ENCODE peak calls at places on chromosomes 11 and 22, in five cellular contexts. G is HT-29, Q is GM12892, R is HT1080, J is endothelial cell. D is an unnamed sample.

GRCh38 chr11:14380947-14381555 is 22.1 kb upstream of the RRAS2 start:
- DNase-seq in Q (peak; percentile 29), G (peak; percentile 79), J (peak; percentile 60), R (no peak), D (peak; percentile 39)

GRCh38 chr11:131692961-131693360 is 322.5 kb downstream of the NTM start:
- DNase-seq in Q (no peak), G (no peak), R (no peak), J (no peak), D (no peak)

GRCh38 chr11:67484847-67485311 is 2.1 kb downstream of the AIP start:
- DNase-seq in G (no peak), Q (no peak), J (no peak), R (no peak), D (peak; percentile 41)

GRCh38 chr11:17686185-17686980 is 33.0 kb upstream of the MYOD1 start:
- DNase-seq in G (no peak), Q (no peak), J (no peak), R (no peak), D (no peak)

GRCh38 chr11:103898065-103898464 is 138.4 kb upstream of the DDI1 start:
- DNase-seq in J (no peak), G (no peak), R (no peak), Q (no peak), D (no peak)

GRCh38 chr11:66070604-66071325 is 693 bp downstream of the PACS1 start:
- DNase-seq in Q (peak; percentile 40), G (peak; percentile 40), R (no peak), J (peak; percentile 47), D (no peak)

GRCh38 chr11:10265936-10266335 is 28.1 kb downstream of the SBF2 start:
- DNase-seq in G (no peak), Q (no peak), J (no peak), R (no peak), D (no peak)

GRCh38 chr22:45290410-45290936 is 5.7 kb downstream of the UPK3A start:
- DNase-seq in Q (no peak), G (no peak), J (no peak), R (peak; percentile 65), D (no peak)

GRCh38 chr11:130601141-130601540 is 152.7 kb downstream of the ADAMTS15 start:
- DNase-seq in Q (no peak), J (peak; percentile 8), G (no peak), R (peak; percentile 26), D (no peak)

GRCh38 chr11:26622201-26622600 is 50.1 kb upstream of the MUC15 start:
- DNase-seq in Q (no peak), G (no peak), R (no peak), J (no peak), D (no peak)

GRCh38 chr22:35915477-35916013 is 113.1 kb downstream of the RBFOX2 start:
- DNase-seq in J (no peak), R (peak; percentile 68), Q (no peak), G (peak; percentile 1), D (no peak)

GRCh38 chr11:10454902-10455631 is at the start of gene AMPD3:
- DNase-seq in J (peak; percentile 28), Q (no peak), G (peak; percentile 47), R (peak; percentile 95), D (no peak)

GRCh38 chr11:123797065-123797940 is 8.8 kb downstream of the OR6M1 start:
- DNase-seq in J (no peak), R (no peak), G (no peak), Q (no peak), D (no peak)

GRCh38 chr22:27115816-27116256 is 458.4 kb downstream of the MIAT start:
- DNase-seq in J (no peak), Q (no peak), R (peak; percentile 89), G (peak; percentile 27), D (no peak)

GRCh38 chr11:5846689-5847088 is 5.0 kb upstream of the OR52E6 start:
- DNase-seq in R (no peak), Q (no peak), J (no peak), G (no peak), D (no peak)

GRCh38 chr11:69654001-69654659 is 13.2 kb downstream of the CCND1 start:
- DNase-seq in Q (no peak), G (peak; percentile 80), J (no peak), R (no peak), D (no peak)

GRCh38 chr11:33559567-33559966 is 141.1 kb downstream of the C11orf91 start:
- DNase-seq in R (no peak), J (no peak), G (no peak), Q (no peak), D (no peak)

GRCh38 chr11:44110231-44110679 is 14.8 kb downstream of the EXT2 start:
- DNase-seq in J (peak; percentile 64), G (peak; percentile 75), R (peak; percentile 40), Q (peak; percentile 29), D (peak; percentile 34)

GRCh38 chr11:9953994-9954626 is 290.2 kb downstream of the SWAP70 start:
- DNase-seq in G (no peak), Q (no peak), J (no peak), R (no peak), D (no peak)

GRCh38 chr22:41676134-41676533 is 12.5 kb downstream of the SNU13 start:
- DNase-seq in J (no peak), Q (no peak), R (no peak), G (no peak), D (no peak)

GRCh38 chr11:111459506-111460270 is 52.5 kb downstream of the BTG4 start:
- DNase-seq in R (no peak), G (no peak), Q (no peak), J (no peak), D (no peak)

GRCh38 chr11:2995893-2996554 is 3.9 kb upstream of the NAP1L4 start:
- DNase-seq in G (no peak), Q (no peak), J (no peak), R (no peak), D (no peak)

GRCh38 chr22:41146573-41146972 is 54.2 kb downstream of the EP300 start:
- DNase-seq in G (no peak), J (no peak), R (no peak), Q (no peak), D (no peak)

GRCh38 chr11:86459682-86460460 is 85.2 kb downstream of the CCDC81 start:
- DNase-seq in J (no peak), Q (no peak), G (peak; percentile 61), R (peak; percentile 98), D (no peak)

GRCh38 chr22:22884010-22884887 is 3.4 kb upstream of the IGLL5 start:
- DNase-seq in Q (peak; percentile 66), G (peak; percentile 57), J (peak; percentile 83), R (peak; percentile 61), D (peak; percentile 73)

GRCh38 chr11:102599642-102600261 is 25.4 kb downstream of the MMP20 start:
- DNase-seq in Q (no peak), J (no peak), R (peak; percentile 97), G (peak; percentile 97), D (no peak)

GRCh38 chr11:87866951-87867350 is 308.3 kb downstream of the RAB38 start:
- DNase-seq in Q (no peak), G (no peak), R (no peak), J (no peak), D (no peak)

GRCh38 chr11:119673389-119674336 is 55.3 kb downstream of the NECTIN1 start:
- DNase-seq in G (no peak), J (no peak), Q (peak; percentile 69), R (no peak), D (no peak)

GRCh38 chr11:134579709-134580634 is 167.9 kb upstream of the B3GAT1 start:
- DNase-seq in R (no peak), Q (no peak), J (no peak), G (peak; percentile 63), D (no peak)

GRCh38 chr11:34449013-34449412 is 10.3 kb downstream of the CAT start:
- DNase-seq in R (peak; percentile 78), J (no peak), G (no peak), Q (no peak), D (no peak)

GRCh38 chr11:123549901-123550619 is 104.4 kb downstream of the SCN3B start:
- DNase-seq in Q (no peak), G (no peak), R (peak; percentile 47), J (no peak), D (no peak)

GRCh38 chr11:80505771-80506170 is 1064.9 kb upstream of the TENM4 start:
- DNase-seq in J (no peak), Q (no peak), R (peak; percentile 1), G (no peak), D (no peak)

GRCh38 chr11:2143652-2144548 is 4.7 kb upstream of the IGF2 start:
- DNase-seq in J (no peak), R (no peak), Q (no peak), G (peak; percentile 60), D (no peak)